ENCODE peak calls at places on chromosomes 2 and 18, in eight cellular contexts. I, V, B, D, T, U, Z and W are unnamed samples.

GRCh38 chr2:95022309-95023221 is 2.9 kb upstream of the MAL start:
- DNase-seq in I (peak; percentile 34), V (peak; percentile 26), B (peak; percentile 75), D (peak; percentile 48), T (peak; percentile 48), U (peak; percentile 70), Z (peak; percentile 57), W (peak; percentile 52)

GRCh38 chr2:113370478-113371091 is 66.9 kb upstream of the ZNG1B start:
- DNase-seq in I (peak; percentile 65), V (peak; percentile 35), B (no peak), D (peak; percentile 46), T (peak; percentile 80), U (peak; percentile 69), Z (peak; percentile 40), W (peak; percentile 72)

GRCh38 chr2:21452263-21452662 is 328.5 kb downstream of the TDRD15 start:
- DNase-seq in I (no peak), V (no peak), B (no peak), D (no peak), T (no peak), U (no peak), Z (no peak), W (no peak)

GRCh38 chr2:214504599-214505376 is 93.9 kb downstream of the VWC2L start:
- DNase-seq in I (no peak), V (no peak), B (no peak), D (no peak), T (no peak), U (no peak), Z (no peak), W (no peak)

GRCh38 chr2:221606369-221606768 is 34.3 kb upstream of the EPHA4 start:
- DNase-seq in I (no peak), V (no peak), B (no peak), D (no peak), T (no peak), U (no peak), Z (no peak), W (no peak)

GRCh38 chr2:23605236-23605635 is 220.3 kb downstream of the KLHL29 start:
- DNase-seq in I (no peak), V (no peak), B (peak; percentile 9), D (no peak), T (no peak), U (no peak), Z (no peak), W (no peak)

GRCh38 chr18:67731853-67732252 is 215.3 kb upstream of the DSEL start:
- DNase-seq in I (no peak), V (no peak), B (no peak), D (no peak), T (no peak), U (no peak), Z (no peak), W (peak; percentile 1)

GRCh38 chr2:8642332-8643078 is 39.4 kb upstream of the ID2 start:
- DNase-seq in I (no peak), V (no peak), B (no peak), D (no peak), T (no peak), U (no peak), Z (no peak), W (no peak)

GRCh38 chr2:46336560-46336959 is 39.4 kb downstream of the EPAS1 start:
- DNase-seq in I (no peak), V (no peak), B (no peak), D (no peak), T (no peak), U (no peak), Z (no peak), W (no peak)

GRCh38 chr2:159396796-159397195 is 110.3 kb upstream of the WDSUB1 start:
- DNase-seq in I (no peak), V (no peak), B (no peak), D (no peak), T (no peak), U (no peak), Z (no peak), W (no peak)

GRCh38 chr2:2237563-2237962 is 93.5 kb downstream of the MYT1L start:
- DNase-seq in I (no peak), V (no peak), B (no peak), D (no peak), T (no peak), U (no peak), Z (no peak), W (no peak)

GRCh38 chr18:54812885-54813284 is 15.4 kb upstream of the RAB27B start:
- DNase-seq in I (no peak), V (no peak), B (no peak), D (no peak), T (no peak), U (peak; percentile 34), Z (no peak), W (no peak)

GRCh38 chr2:29213871-29214341 is 98.7 kb downstream of the CLIP4 start:
- DNase-seq in I (no peak), V (no peak), B (no peak), D (no peak), T (no peak), U (no peak), Z (no peak), W (no peak)

GRCh38 chr18:46324556-46324955 is 220.4 kb downstream of the HAUS1 start:
- DNase-seq in I (peak; percentile 56), V (no peak), B (no peak), D (no peak), T (no peak), U (no peak), Z (no peak), W (peak; percentile 17)

GRCh38 chr18:45761512-45762114 is 37.6 kb downstream of the SLC14A1 start:
- DNase-seq in I (no peak), V (no peak), B (no peak), D (no peak), T (no peak), U (no peak), Z (no peak), W (no peak)

GRCh38 chr18:32276896-32277295 is 87.1 kb downstream of the MEP1B start:
- DNase-seq in I (no peak), V (no peak), B (no peak), D (no peak), T (no peak), U (no peak), Z (no peak), W (no peak)

GRCh38 chr18:46034230-46034629 is 37.8 kb downstream of the PSTPIP2 start:
- DNase-seq in I (no peak), V (no peak), B (no peak), D (no peak), T (no peak), U (no peak), Z (no peak), W (no peak)

GRCh38 chr2:119801040-119801439 is 41.3 kb downstream of the PTPN4 start:
- DNase-seq in I (no peak), V (no peak), B (no peak), D (no peak), T (no peak), U (no peak), Z (no peak), W (no peak)
- H3K9me3 ChIP-seq in I (no peaks in the 10 kb centered on the region), V (no peaks in the 10 kb centered on the region), B (no peaks in the 10 kb centered on the region), D (no peaks in the 10 kb centered on the region), T (no peaks in the 10 kb centered on the region), U (no peaks in the 10 kb centered on the region), Z (peaks cover 13% of the 10 kb centered on the region), W (no peaks in the 10 kb centered on the region)

GRCh38 chr2:231667497-231667896 is 40.8 kb upstream of the PTMA start:
- DNase-seq in I (no peak), V (no peak), B (no peak), D (no peak), T (no peak), U (no peak), Z (no peak), W (no peak)

GRCh38 chr2:231666171-231667095 is 41.9 kb upstream of the PTMA start:
- DNase-seq in I (peak; percentile 94), V (peak; percentile 93), B (peak; percentile 96), D (no peak), T (peak; percentile 78), U (peak; percentile 51), Z (peak; percentile 96), W (peak; percentile 99)

GRCh38 chr2:231670892-231671616 is 37.3 kb upstream of the PTMA start:
- DNase-seq in I (no peak), V (no peak), B (no peak), D (no peak), T (no peak), U (peak; percentile 50), Z (no peak), W (no peak)

GRCh38 chr2:231667096-231667427 is 41.3 kb upstream of the PTMA start:
- DNase-seq in I (no peak), V (no peak), B (no peak), D (no peak), T (no peak), U (no peak), Z (no peak), W (no peak)

DNA sequence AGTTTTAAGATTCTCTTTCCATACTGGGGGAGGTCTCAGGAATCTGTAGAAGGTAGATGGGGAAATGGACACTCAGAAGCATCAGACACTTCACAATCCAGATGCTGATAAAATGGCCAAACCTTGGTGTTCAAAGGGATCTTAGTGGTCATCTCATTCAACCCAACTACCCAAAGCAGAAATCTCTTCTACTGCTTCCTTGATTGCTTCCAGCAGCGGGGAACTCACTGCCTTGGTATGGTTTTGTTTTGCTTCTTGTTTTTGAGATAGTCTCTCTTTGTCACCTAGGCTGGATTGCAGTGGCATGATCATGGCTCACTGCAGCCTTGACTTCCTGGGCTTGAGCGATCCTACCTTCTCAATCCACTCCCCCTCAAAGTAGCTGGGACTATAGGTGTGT is 39.3 kb upstream of the PTMA start:
- DNase-seq in I (no peak), V (no peak), B (no peak), D (no peak), T (no peak), U (no peak), Z (no peak), W (no peak)
- H3K4me1 ChIP-seq in I (peaks cover 92% of the 10 kb centered on the region), V (peaks cover 53% of the 10 kb centered on the region), B (peaks cover 35% of the 10 kb centered on the region), D (no peaks in the 10 kb centered on the region), T (peaks cover 9% of the 10 kb centered on the region), U (peaks cover 17% of the 10 kb centered on the region), Z (peaks cover 74% of the 10 kb centered on the region), W (peaks cover 75% of the 10 kb centered on the region)

GRCh38 chr18:57422313-57422872 is 12.8 kb upstream of the ONECUT2 start:
- DNase-seq in I (no peak), V (no peak), B (no peak), D (no peak), T (no peak), U (no peak), Z (no peak), W (no peak)
- H3K9me3 ChIP-seq in I (no peaks in the 10 kb centered on the region), V (no peaks in the 10 kb centered on the region), B (peaks cover 20% of the 10 kb centered on the region), D (no peaks in the 10 kb centered on the region), T (no peaks in the 10 kb centered on the region), U (no peaks in the 10 kb centered on the region), Z (peaks cover 7% of the 10 kb centered on the region), W (peaks cover 2% of the 10 kb centered on the region)

GRCh38 chr18:33677891-33678290 is 99.9 kb downstream of the ASXL3 start:
- DNase-seq in I (no peak), V (no peak), B (no peak), D (no peak), T (no peak), U (no peak), Z (no peak), W (no peak)

GRCh38 chr18:33669589-33669988 is 91.6 kb downstream of the ASXL3 start:
- DNase-seq in I (no peak), V (no peak), B (no peak), D (no peak), T (no peak), U (no peak), Z (no peak), W (no peak)

GRCh38 chr18:33670052-33670451 is 92.0 kb downstream of the ASXL3 start:
- DNase-seq in I (no peak), V (no peak), B (no peak), D (no peak), T (no peak), U (peak; percentile 82), Z (no peak), W (no peak)

GRCh38 chr18:33676593-33676992 is 98.6 kb downstream of the ASXL3 start:
- DNase-seq in I (no peak), V (no peak), B (no peak), D (no peak), T (no peak), U (no peak), Z (no peak), W (no peak)

GRCh38 chr18:33673689-33674088 is 95.7 kb downstream of the ASXL3 start:
- DNase-seq in I (no peak), V (no peak), B (no peak), D (no peak), T (no peak), U (no peak), Z (no peak), W (no peak)
- H3K4me1 ChIP-seq in I (no peaks in the 10 kb centered on the region), V (no peaks in the 10 kb centered on the region), B (no peaks in the 10 kb centered on the region), D (no peaks in the 10 kb centered on the region), T (no peaks in the 10 kb centered on the region), U (peaks cover 19% of the 10 kb centered on the region), Z (no peaks in the 10 kb centered on the region), W (no peaks in the 10 kb centered on the region)